ENCODE peak calls at places on chromosome X, in seven cellular contexts. W, T, V, D, K, I and Q are unnamed samples.

GRCh38 chrX:120485562-120486520 is 16.7 kb upstream of the LAMP2 start:
- DNase-seq in T (peak; percentile 56), W (peak; percentile 86), I (peak; percentile 63), D (peak; percentile 75), K (peak; percentile 45), V (peak; percentile 77), Q (peak; percentile 88)

GRCh38 chrX:16839852-16840460 is 30.2 kb downstream of the RBBP7 start:
- DNase-seq in V (peak; percentile 75), W (peak; percentile 43), D (peak; percentile 75), T (peak; percentile 14), K (no peak), I (peak; percentile 44), Q (no peak)

GRCh38 chrX:13305091-13305490 is 14.8 kb downstream of the ATXN3L start:
- DNase-seq in W (no peak), D (peak; percentile 38), T (no peak), I (no peak), V (no peak), K (no peak), Q (no peak)

GRCh38 chrX:1554469-1555210 is 17.7 kb upstream of the P2RY8 start:
- DNase-seq in D (no peak), K (no peak), V (no peak), T (no peak), W (no peak), I (peak; percentile 14), Q (no peak)

GRCh38 chrX:95056901-95057300 is 1382.9 kb downstream of the FAM133A start:
- DNase-seq in K (no peak), W (peak; percentile 46), D (no peak), I (no peak), T (no peak), V (no peak), Q (no peak)

GRCh38 chrX:30905325-30905724 is 16.3 kb upstream of the TAB3 start:
- DNase-seq in D (no peak), W (no peak), V (no peak), T (no peak), K (no peak), I (no peak), Q (no peak)

GRCh38 chrX:1265061-1265460 is 3.6 kb upstream of the CSF2RA start:
- DNase-seq in W (no peak), T (no peak), V (no peak), K (no peak), D (no peak), I (no peak), Q (no peak)

GRCh38 chrX:3545901-3546300 is 167.5 kb downstream of the PRKX start:
- DNase-seq in I (no peak), V (peak; percentile 61), K (no peak), W (no peak), D (no peak), T (no peak), Q (no peak)

GRCh38 chrX:119755981-119756533 is 2.3 kb upstream of the SOWAHD start:
- DNase-seq in D (no peak), V (no peak), W (no peak), T (no peak), I (no peak), K (peak; percentile 85), Q (peak; percentile 47)

DNA sequence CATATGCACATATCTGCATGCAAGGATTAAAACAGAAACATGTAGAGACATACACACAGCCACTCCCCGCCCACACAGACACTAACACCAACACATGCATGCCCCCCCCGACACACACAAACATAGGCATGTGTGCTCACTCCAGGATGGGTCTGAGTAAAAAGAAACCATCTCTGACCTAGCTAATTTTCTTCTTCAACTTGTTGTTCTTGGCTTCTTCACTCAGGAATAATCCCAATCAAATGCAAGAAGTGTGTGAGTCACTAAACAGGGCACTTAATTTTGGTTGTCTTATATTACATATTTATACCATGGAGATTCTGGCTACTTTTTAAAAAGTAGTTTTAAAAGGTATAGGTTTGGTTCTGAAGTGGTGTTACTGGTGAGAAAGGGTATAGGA is 28.3 kb downstream of the ENOX2 start:
- DNase-seq in I (no peak), K (no peak), D (no peak), T (no peak), W (no peak), V (no peak), Q (no peak)
- H3K36me3 ChIP-seq in I (no peaks in the 10 kb centered on the region), K (no peaks in the 10 kb centered on the region), D (no peaks in the 10 kb centered on the region), T (no peaks in the 10 kb centered on the region), W (no peaks in the 10 kb centered on the region), V (no peaks in the 10 kb centered on the region), Q (no peaks in the 10 kb centered on the region)

GRCh38 chrX:29530520-29530919 is 684.8 kb upstream of the MAGEB2 start:
- DNase-seq in K (no peak), D (no peak), V (peak; percentile 71), I (no peak), W (no peak), T (no peak), Q (no peak)
- H3K36me3 ChIP-seq in K (no peaks in the 10 kb centered on the region), D (no peaks in the 10 kb centered on the region), V (no peaks in the 10 kb centered on the region), I (no peaks in the 10 kb centered on the region), W (no peaks in the 10 kb centered on the region), T (no peaks in the 10 kb centered on the region), Q (no peaks in the 10 kb centered on the region)

DNA sequence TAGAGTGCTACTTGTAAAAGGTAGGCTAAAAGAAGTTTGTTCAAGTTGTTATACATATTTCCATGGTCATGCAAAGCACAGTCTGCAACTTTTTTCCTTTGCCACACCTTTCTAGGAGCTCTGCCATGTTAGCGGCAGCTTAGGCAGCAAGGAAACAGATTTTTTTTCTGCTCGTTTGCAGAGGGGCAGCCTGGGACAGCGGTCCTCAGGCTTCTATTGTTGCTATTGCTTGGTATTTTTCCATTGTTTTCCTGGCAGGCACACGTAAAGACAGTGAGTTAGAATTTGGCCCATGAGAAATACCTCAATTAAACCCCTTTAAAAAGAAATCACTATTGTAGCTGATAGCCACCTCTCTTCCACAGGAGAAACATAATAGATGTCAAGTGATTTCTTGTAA is 391.4 kb downstream of the SH2D1A start:
- DNase-seq in W (no peak), D (no peak), T (no peak), K (no peak), I (no peak), V (no peak), Q (no peak)
- H3K36me3 ChIP-seq in W (no peaks in the 10 kb centered on the region), D (no peaks in the 10 kb centered on the region), T (no peaks in the 10 kb centered on the region), K (no peaks in the 10 kb centered on the region), I (no peaks in the 10 kb centered on the region), V (no peaks in the 10 kb centered on the region), Q (no peaks in the 10 kb centered on the region)

GRCh38 chrX:47976254-47977151 is 27.3 kb downstream of the ZNF182 start:
- DNase-seq in T (no peak), D (no peak), I (no peak), V (no peak), W (no peak), K (no peak), Q (no peak)
- H3K36me3 ChIP-seq in T (peaks cover 62% of the 10 kb centered on the region), D (peaks cover 9% of the 10 kb centered on the region), I (peaks cover 35% of the 10 kb centered on the region), V (peaks cover 2% of the 10 kb centered on the region), W (peaks cover 65% of the 10 kb centered on the region), K (peaks cover 3% of the 10 kb centered on the region), Q (peaks cover 5% of the 10 kb centered on the region)

DNA sequence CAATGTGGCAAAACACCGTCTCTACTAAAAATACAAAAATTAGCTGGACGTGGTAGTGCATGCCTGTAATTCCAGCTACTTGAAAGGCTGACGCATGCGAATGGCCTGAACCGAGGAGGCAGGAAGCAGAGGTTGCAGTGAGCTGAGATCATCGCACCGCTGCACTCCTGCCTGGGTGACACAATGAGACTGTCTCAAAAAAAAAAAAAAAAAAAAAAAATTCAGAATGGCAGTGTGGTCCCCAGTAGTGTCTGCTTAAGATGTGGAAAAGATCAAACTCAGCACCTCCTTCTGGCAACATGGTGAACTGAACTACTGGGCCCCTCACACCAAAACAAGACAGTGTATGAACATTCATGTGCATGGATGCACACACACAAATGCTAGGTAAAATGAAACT is 32.2 kb downstream of the SMS start:
- DNase-seq in I (peak; percentile 85), T (no peak), W (peak; percentile 10), K (no peak), V (peak; percentile 57), D (no peak), Q (no peak)
- H3K36me3 ChIP-seq in I (peaks cover 71% of the 10 kb centered on the region), T (no peaks in the 10 kb centered on the region), W (peaks cover 28% of the 10 kb centered on the region), K (peaks cover 5% of the 10 kb centered on the region), V (peaks cover 8% of the 10 kb centered on the region), D (peaks cover 23% of the 10 kb centered on the region), Q (no peaks in the 10 kb centered on the region)